ENCODE peak calls at places on chromosomes 3 and 15, in four cellular contexts. Z is astrocyte of the cerebellum, W is heart left ventricle, K is GM12865. O is an unnamed sample.
A peak's percentile ranks its signal among the peaks of the same experiment; 100 is the strongest.

GRCh38 chr3:118987466-118987865 is 47.2 kb downstream of the IGSF11 start:
- DNase-seq in Z (peak; percentile 36), W (peak; percentile 57), K (no peak), O (peak; percentile 15)

GRCh38 chr3:184746131-184747120 is 34.6 kb upstream of the MAGEF1 start:
- DNase-seq in Z (no peak), W (no peak), K (no peak), O (no peak)

GRCh38 chr3:38164136-38164965 is 986 bp upstream of the OXSR1 start:
- DNase-seq in Z (no peak), W (no peak), K (no peak), O (no peak)

GRCh38 chr15:57218826-57219576 is 157.3 kb upstream of the CGNL1 start:
- DNase-seq in Z (peak; percentile 95), W (no peak), K (peak; percentile 43), O (no peak)

GRCh38 chr15:58690703-58691102 is 58.8 kb downstream of the ADAM10 start:
- DNase-seq in Z (no peak), W (no peak), K (peak; percentile 8), O (no peak)

GRCh38 chr15:99983894-99984293 is 250.7 kb upstream of the LYSMD4 start:
- DNase-seq in Z (no peak), W (peak; percentile 25), K (no peak), O (no peak)

GRCh38 chr3:7618606-7619005 is 757.7 kb downstream of the GRM7 start:
- DNase-seq in Z (no peak), W (no peak), K (no peak), O (no peak)

GRCh38 chr15:50778089-50778488 is 12.6 kb upstream of the SPPL2A start:
- DNase-seq in Z (no peak), W (no peak), K (no peak), O (no peak)

GRCh38 chr3:105527949-105528348 is 161.2 kb downstream of the ALCAM start:
- DNase-seq in Z (peak; percentile 16), W (no peak), K (peak; percentile 44), O (no peak)

GRCh38 chr15:31887246-31887645 is 143.1 kb upstream of the CHRNA7 start:
- DNase-seq in Z (no peak), W (no peak), K (no peak), O (no peak)

GRCh38 chr3:150268426-150269321 is 139.4 kb upstream of the TSC22D2 start:
- DNase-seq in Z (no peak), W (no peak), K (no peak), O (no peak)

GRCh38 chr15:38050529-38050928 is 116.1 kb downstream of the TMCO5A start:
- DNase-seq in Z (no peak), W (no peak), K (no peak), O (peak; percentile 74)

GRCh38 chr3:51343918-51344687 is 41.0 kb upstream of the MANF start:
- DNase-seq in Z (no peak), W (no peak), K (no peak), O (peak; percentile 12)

GRCh38 chr3:33439421-33440327 is 531 bp downstream of the UBP1 start:
- DNase-seq in Z (no peak), W (peak; percentile 45), K (peak; percentile 63), O (no peak)

GRCh38 chr3:129937717-129938116 is 36.8 kb upstream of the TRH start:
- DNase-seq in Z (no peak), W (no peak), K (no peak), O (no peak)

GRCh38 chr3:30628931-30629590 is 22.7 kb downstream of the TGFBR2 start:
- DNase-seq in Z (no peak), W (no peak), K (no peak), O (no peak)

GRCh38 chr15:89885611-89886010 is 8.2 kb downstream of the AP3S2 start:
- DNase-seq in Z (no peak), W (no peak), K (no peak), O (no peak)

GRCh38 chr15:67834593-67835348 is 5.1 kb downstream of the RNU6-1 start:
- DNase-seq in Z (no peak), W (no peak), K (no peak), O (no peak)

GRCh38 chr3:56254835-56255234 is 213.4 kb downstream of the ERC2 start:
- DNase-seq in Z (no peak), W (no peak), K (no peak), O (no peak)

GRCh38 chr15:91407237-91407889 is 307.3 kb downstream of the SV2B start:
- DNase-seq in Z (peak; percentile 46), W (peak; percentile 45), K (no peak), O (peak; percentile 38)

GRCh38 chr3:171565133-171565532 is 104.9 kb upstream of the TNIK start:
- DNase-seq in Z (no peak), W (no peak), K (no peak), O (no peak)

GRCh38 chr15:53512029-53512428 is 247.4 kb downstream of the WDR72 start:
- DNase-seq in Z (no peak), W (no peak), K (peak; percentile 1), O (no peak)

GRCh38 chr3:101020616-101021015 is 27.4 kb upstream of the ABI3BP start:
- DNase-seq in Z (no peak), W (no peak), K (no peak), O (no peak)

GRCh38 chr3:42802876-42803799 is 1.2 kb downstream of the HIGD1A start:
- DNase-seq in Z (no peak), W (no peak), K (peak; percentile 51), O (no peak)

DNA sequence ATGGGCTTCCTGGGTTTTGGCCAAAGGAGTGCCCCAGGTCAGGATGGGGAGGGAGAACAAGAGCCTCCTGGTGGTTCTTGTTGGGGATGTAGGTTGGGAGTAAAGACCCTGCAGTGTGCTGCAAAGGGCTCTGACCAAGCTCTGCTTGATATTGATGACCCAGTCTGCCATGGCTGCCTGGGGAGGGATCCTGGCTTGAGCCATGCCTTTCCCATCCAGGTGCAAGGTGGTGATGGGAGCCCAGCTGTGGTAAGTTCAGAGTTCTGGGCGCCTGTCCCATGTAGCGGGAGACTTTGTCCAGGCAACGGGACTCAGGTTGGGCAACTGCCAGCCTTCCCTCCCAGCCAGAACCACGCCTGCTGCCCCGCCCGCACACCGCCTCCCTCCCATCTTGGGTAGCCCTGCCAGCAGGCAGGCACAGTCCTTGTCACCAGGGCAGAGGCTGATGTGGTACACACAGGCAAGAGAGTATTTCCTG is 2.6 kb downstream of the GNAI2 start:
- DNase-seq in Z (no peak), W (peak; percentile 87), K (no peak), O (no peak)
- TF ChIP-seq CTCF in Z (peak; percentile 26), W (no peak), K (no peak), O (peak; percentile 12)

GRCh38 chr3:169171739-169172138 is 491.8 kb downstream of the MECOM start:
- DNase-seq in Z (no peak), W (no peak), K (no peak), O (no peak)

GRCh38 chr3:169173231-169173630 is 490.3 kb downstream of the MECOM start:
- DNase-seq in Z (no peak), W (no peak), K (no peak), O (no peak)

GRCh38 chr3:169170456-169170855 is 493.1 kb downstream of the MECOM start:
- DNase-seq in Z (no peak), W (no peak), K (no peak), O (no peak)

GRCh38 chr3:169172535-169172934 is 491.0 kb downstream of the MECOM start:
- DNase-seq in Z (no peak), W (no peak), K (no peak), O (no peak)

DNA sequence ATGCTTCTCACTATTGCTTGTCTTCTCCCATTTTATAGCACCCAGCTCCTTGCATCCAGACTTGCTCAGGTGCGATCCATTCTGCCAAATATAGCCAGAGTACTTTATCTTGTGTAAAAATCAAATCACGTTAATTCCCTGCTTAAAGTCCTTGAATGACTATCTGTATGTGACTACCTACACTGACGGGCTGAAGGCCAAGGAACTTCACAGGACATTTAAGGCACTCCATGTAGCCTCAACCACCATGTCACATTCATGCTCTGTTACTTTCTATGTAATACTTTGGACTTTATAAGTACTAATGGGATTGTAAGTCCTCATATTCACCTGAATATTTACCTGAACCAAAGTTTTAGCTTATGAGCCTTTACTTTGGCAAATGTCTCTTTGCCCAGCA is 489.9 kb downstream of the MECOM start:
- DNase-seq in Z (no peak), W (no peak), K (no peak), O (no peak)
- H3K4me3 ChIP-seq in Z (no peak overlapping the region), W (no peak overlapping the region), K (no peak overlapping the region), O (no peak overlapping the region)

DNA sequence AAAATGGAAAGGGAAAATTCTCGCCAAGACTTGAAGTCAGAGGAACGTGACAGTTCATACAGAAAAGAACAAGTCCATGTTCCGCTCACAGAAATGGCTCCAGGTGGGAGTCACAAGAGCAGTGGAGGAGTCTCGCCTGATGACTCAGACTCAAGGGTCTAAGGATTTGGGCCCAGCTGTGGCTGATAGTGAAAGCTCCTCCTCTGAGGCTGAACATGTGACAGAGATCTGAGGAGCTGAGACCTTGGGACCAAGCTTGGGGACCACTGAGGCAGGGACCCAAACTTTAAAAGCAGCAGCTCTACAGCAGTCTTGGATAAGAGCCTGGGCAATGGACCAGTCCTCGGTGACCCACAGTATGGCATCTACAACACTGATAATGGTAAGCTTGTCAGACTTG is 9.3 kb upstream of the VEPH1 start:
- DNase-seq in Z (no peak), W (no peak), K (no peak), O (no peak)
- TF ChIP-seq CTCF in Z (no peak), W (no peak), K (no peak), O (no peak)

DNA sequence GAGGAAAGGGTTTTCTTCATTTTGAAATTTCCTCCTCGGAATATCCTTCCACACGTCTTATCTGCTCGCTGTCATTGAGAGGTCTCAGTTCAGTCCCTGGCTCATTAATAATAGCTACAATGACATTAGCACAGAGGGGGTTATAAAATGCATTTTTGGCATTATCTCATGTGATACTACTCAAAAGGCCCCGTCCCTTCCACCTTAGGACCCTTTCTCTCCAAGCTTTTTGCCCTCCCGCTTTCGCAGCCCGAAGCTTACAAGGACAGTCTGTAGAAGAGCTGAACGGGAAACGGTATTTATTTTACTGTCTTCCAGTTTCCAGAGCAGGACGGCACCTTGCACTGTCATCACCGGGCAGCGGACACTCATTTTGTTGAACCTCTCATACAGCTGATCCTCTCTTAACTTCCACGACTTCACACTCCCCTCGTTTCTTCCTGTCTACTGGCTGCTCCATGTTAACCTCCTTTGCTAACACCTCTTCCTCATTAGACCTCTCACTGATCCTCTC is 5.6 kb upstream of the PLEKHO2 start:
- DNase-seq in Z (no peak), W (no peak), K (no peak), O (no peak)
- H3K4me3 ChIP-seq in Z (no peak overlapping the region), W (no peak overlapping the region), K (no peak overlapping the region), O (peak overlapping the region; percentile 32)